ENCODE peak calls at places on chromosomes 5 and 9, in ten cellular contexts. One of them, this sample, is unnamed.

GRCh38 chr5:175521313-175521833 is 43.0 kb downstream of the SFXN1 start:
- DNase-seq in adrenal gland: no peak
- DNase-seq in cardiac muscle cell: no peak
- DNase-seq in colonic mucosa: no peak
- DNase-seq in CD8-positive, alpha-beta T cell: peak; percentile 21
- DNase-seq in heart left ventricle: no peak
- DNase-seq in A673: no peak
- DNase-seq in sigmoid colon: no peak
- DNase-seq in GM06990: no peak
- DNase-seq in gastrocnemius medialis: no peak
- DNase-seq in this sample: no peak

GRCh38 chr9:118882674-118883073 is 486.6 kb downstream of the BRINP1 start:
- DNase-seq in heart left ventricle: no peak
- DNase-seq in A673: no peak
- DNase-seq in cardiac muscle cell: no peak
- DNase-seq in colonic mucosa: no peak
- DNase-seq in adrenal gland: no peak
- DNase-seq in CD8-positive, alpha-beta T cell: no peak
- DNase-seq in GM06990: no peak
- DNase-seq in sigmoid colon: no peak
- DNase-seq in gastrocnemius medialis: no peak
- DNase-seq in this sample: no peak

GRCh38 chr5:111781200-111781599 is 24.2 kb upstream of the NREP start:
- DNase-seq in GM06990: no peak
- DNase-seq in gastrocnemius medialis: peak; percentile 29
- DNase-seq in A673: no peak
- DNase-seq in colonic mucosa: peak; percentile 28
- DNase-seq in cardiac muscle cell: no peak
- DNase-seq in adrenal gland: peak; percentile 68
- DNase-seq in sigmoid colon: peak; percentile 77
- DNase-seq in heart left ventricle: peak; percentile 67
- DNase-seq in CD8-positive, alpha-beta T cell: no peak
- DNase-seq in this sample: no peak

GRCh38 chr5:104757915-104758314 is 1195.3 kb upstream of the NUDT12 start:
- DNase-seq in sigmoid colon: no peak
- DNase-seq in colonic mucosa: no peak
- DNase-seq in gastrocnemius medialis: no peak
- DNase-seq in cardiac muscle cell: no peak
- DNase-seq in GM06990: no peak
- DNase-seq in adrenal gland: no peak
- DNase-seq in A673: no peak
- DNase-seq in CD8-positive, alpha-beta T cell: no peak
- DNase-seq in heart left ventricle: no peak
- DNase-seq in this sample: no peak

GRCh38 chr5:149800563-149801103 is 70.5 kb downstream of the PPARGC1B start:
- DNase-seq in cardiac muscle cell: no peak
- DNase-seq in CD8-positive, alpha-beta T cell: no peak
- DNase-seq in heart left ventricle: no peak
- DNase-seq in adrenal gland: peak; percentile 23
- DNase-seq in gastrocnemius medialis: no peak
- DNase-seq in GM06990: no peak
- DNase-seq in colonic mucosa: no peak
- DNase-seq in sigmoid colon: no peak
- DNase-seq in A673: no peak
- DNase-seq in this sample: no peak

GRCh38 chr9:136848393-136849037 is 694 bp upstream of the PHPT1 start:
- DNase-seq in colonic mucosa: peak; percentile 59
- DNase-seq in adrenal gland: peak; percentile 61
- DNase-seq in A673: peak; percentile 73
- DNase-seq in gastrocnemius medialis: no peak
- DNase-seq in heart left ventricle: no peak
- DNase-seq in sigmoid colon: no peak
- DNase-seq in cardiac muscle cell: peak; percentile 64
- DNase-seq in CD8-positive, alpha-beta T cell: peak; percentile 43
- DNase-seq in GM06990: no peak
- DNase-seq in this sample: no peak

GRCh38 chr5:163379298-163380155 is 57.9 kb upstream of the CCNG1 start:
- DNase-seq in cardiac muscle cell: no peak
- DNase-seq in colonic mucosa: no peak
- DNase-seq in GM06990: no peak
- DNase-seq in heart left ventricle: no peak
- DNase-seq in CD8-positive, alpha-beta T cell: no peak
- DNase-seq in sigmoid colon: no peak
- DNase-seq in adrenal gland: peak; percentile 41
- DNase-seq in A673: peak; percentile 33
- DNase-seq in gastrocnemius medialis: no peak
- DNase-seq in this sample: no peak

GRCh38 chr9:98323051-98323830 is 67.8 kb upstream of the TBC1D2 start:
- DNase-seq in colonic mucosa: no peak
- DNase-seq in A673: no peak
- DNase-seq in cardiac muscle cell: no peak
- DNase-seq in adrenal gland: peak; percentile 46
- DNase-seq in heart left ventricle: no peak
- DNase-seq in CD8-positive, alpha-beta T cell: no peak
- DNase-seq in gastrocnemius medialis: no peak
- DNase-seq in sigmoid colon: no peak
- DNase-seq in GM06990: no peak
- DNase-seq in this sample: no peak

DNA sequence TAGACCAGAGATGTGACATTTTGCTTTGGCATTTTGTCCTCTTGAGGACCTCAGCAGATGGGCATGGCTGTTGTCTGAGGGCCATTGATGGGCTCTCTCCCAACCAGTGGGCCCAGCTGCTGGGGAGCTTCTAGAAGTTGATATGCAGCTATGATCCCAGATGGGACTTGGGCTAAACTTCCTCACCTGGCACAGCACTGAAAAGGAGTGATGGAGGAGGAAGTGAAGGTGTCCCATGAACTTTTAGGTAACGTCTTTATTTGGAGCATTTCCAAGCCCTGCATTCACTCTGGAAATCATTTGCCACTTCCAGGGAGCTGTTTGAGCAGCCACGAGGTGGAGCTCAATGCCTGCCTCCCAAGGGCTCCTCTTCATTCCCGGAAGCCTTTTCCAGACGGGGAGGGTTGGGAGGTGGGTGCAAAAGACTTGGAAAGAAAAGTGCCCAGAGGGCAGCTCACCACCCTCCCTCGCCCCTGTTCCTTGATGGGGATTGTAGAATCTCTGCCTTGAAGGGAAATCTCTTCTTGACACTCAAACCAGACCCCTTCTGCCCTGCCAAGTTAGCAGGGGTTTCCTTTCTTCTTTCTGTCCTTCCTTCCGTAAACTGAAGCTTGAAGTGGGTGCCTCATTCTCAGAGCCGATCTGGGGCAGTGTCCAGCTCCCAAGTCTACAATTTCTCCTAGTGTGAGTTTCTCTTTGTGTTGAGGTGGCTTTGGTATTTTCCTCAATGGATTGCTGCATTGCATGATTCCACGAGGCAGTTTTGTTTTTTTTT is 18.1 kb upstream of the NEUROG1 start:
- DNase-seq in GM06990: no peak
- DNase-seq in CD8-positive, alpha-beta T cell: no peak
- DNase-seq in A673: peak; percentile 58
- DNase-seq in gastrocnemius medialis: no peak
- DNase-seq in sigmoid colon: no peak
- DNase-seq in heart left ventricle: no peak
- DNase-seq in cardiac muscle cell: peak; percentile 50
- DNase-seq in colonic mucosa: peak; percentile 60
- DNase-seq in adrenal gland: peak; percentile 22
- DNase-seq in this sample: no peak
- TF ChIP-seq CTCF in GM06990: no peak
- TF ChIP-seq CTCF in CD8-positive, alpha-beta T cell: no peak
- TF ChIP-seq CTCF in A673: peak; percentile 66
- TF ChIP-seq CTCF in gastrocnemius medialis: no peak
- TF ChIP-seq CTCF in sigmoid colon: no peak
- TF ChIP-seq CTCF in heart left ventricle: no peak
- TF ChIP-seq CTCF in cardiac muscle cell: peak; percentile 46
- TF ChIP-seq CTCF in colonic mucosa: peak; percentile 23
- TF ChIP-seq CTCF in adrenal gland: peak; percentile 20
- TF ChIP-seq CTCF in this sample: peak; percentile 84

DNA sequence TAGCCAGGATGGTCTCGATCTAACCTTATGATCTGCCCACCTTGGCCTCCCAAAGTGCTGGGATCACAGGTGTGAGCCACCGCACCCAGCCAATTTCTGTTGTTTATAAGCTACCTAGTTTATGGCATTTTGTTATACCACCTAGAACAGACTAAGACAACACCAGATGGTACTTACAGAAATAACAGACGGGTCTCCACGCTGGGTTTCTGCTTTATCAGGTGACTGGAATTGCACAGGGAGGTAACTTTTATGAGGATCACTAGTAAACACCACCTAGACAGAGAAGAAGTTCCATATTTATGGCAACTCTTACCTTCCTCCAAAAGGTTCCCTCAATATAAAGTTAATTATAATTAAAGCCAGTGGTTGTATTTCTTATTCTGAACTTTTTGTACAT is 74.0 kb downstream of the CEMIP2 start:
- DNase-seq in adrenal gland: no peak
- DNase-seq in cardiac muscle cell: no peak
- DNase-seq in A673: no peak
- DNase-seq in GM06990: no peak
- DNase-seq in CD8-positive, alpha-beta T cell: no peak
- DNase-seq in heart left ventricle: no peak
- DNase-seq in gastrocnemius medialis: no peak
- DNase-seq in sigmoid colon: no peak
- DNase-seq in colonic mucosa: no peak
- DNase-seq in this sample: no peak
- H3K36me3 ChIP-seq in adrenal gland: no peaks in the 10 kb centered on the region
- H3K36me3 ChIP-seq in cardiac muscle cell: peaks cover 15% of the 10 kb centered on the region
- H3K36me3 ChIP-seq in A673: no peaks in the 10 kb centered on the region
- H3K36me3 ChIP-seq in GM06990: no peaks in the 10 kb centered on the region
- H3K36me3 ChIP-seq in CD8-positive, alpha-beta T cell: peaks cover 39% of the 10 kb centered on the region
- H3K36me3 ChIP-seq in heart left ventricle: peaks cover 2% of the 10 kb centered on the region
- H3K36me3 ChIP-seq in gastrocnemius medialis: peaks cover 39% of the 10 kb centered on the region
- H3K36me3 ChIP-seq in sigmoid colon: peaks cover 37% of the 10 kb centered on the region
- H3K36me3 ChIP-seq in colonic mucosa: peaks cover 11% of the 10 kb centered on the region
- H3K36me3 ChIP-seq in this sample: peaks cover 62% of the 10 kb centered on the region

GRCh38 chr5:176836811-176837706 is 26.7 kb downstream of the UNC5A start:
- DNase-seq in heart left ventricle: no peak
- DNase-seq in CD8-positive, alpha-beta T cell: peak; percentile 4
- DNase-seq in GM06990: no peak
- DNase-seq in colonic mucosa: no peak
- DNase-seq in sigmoid colon: no peak
- DNase-seq in gastrocnemius medialis: no peak
- DNase-seq in adrenal gland: no peak
- DNase-seq in cardiac muscle cell: no peak
- DNase-seq in A673: no peak
- DNase-seq in this sample: no peak

GRCh38 chr5:176835918-176836317 is 25.6 kb downstream of the UNC5A start:
- DNase-seq in CD8-positive, alpha-beta T cell: peak; percentile 3
- DNase-seq in heart left ventricle: no peak
- DNase-seq in A673: no peak
- DNase-seq in colonic mucosa: no peak
- DNase-seq in cardiac muscle cell: no peak
- DNase-seq in GM06990: no peak
- DNase-seq in gastrocnemius medialis: no peak
- DNase-seq in sigmoid colon: no peak
- DNase-seq in adrenal gland: no peak
- DNase-seq in this sample: no peak

GRCh38 chr5:176833286-176833685 is 22.9 kb downstream of the UNC5A start:
- DNase-seq in gastrocnemius medialis: no peak
- DNase-seq in GM06990: no peak
- DNase-seq in CD8-positive, alpha-beta T cell: no peak
- DNase-seq in adrenal gland: no peak
- DNase-seq in heart left ventricle: no peak
- DNase-seq in sigmoid colon: no peak
- DNase-seq in colonic mucosa: no peak
- DNase-seq in cardiac muscle cell: no peak
- DNase-seq in A673: no peak
- DNase-seq in this sample: no peak

GRCh38 chr5:176832162-176832561 is 21.8 kb downstream of the UNC5A start:
- DNase-seq in heart left ventricle: no peak
- DNase-seq in gastrocnemius medialis: no peak
- DNase-seq in GM06990: no peak
- DNase-seq in adrenal gland: no peak
- DNase-seq in sigmoid colon: no peak
- DNase-seq in A673: no peak
- DNase-seq in colonic mucosa: no peak
- DNase-seq in CD8-positive, alpha-beta T cell: no peak
- DNase-seq in cardiac muscle cell: no peak
- DNase-seq in this sample: no peak

DNA sequence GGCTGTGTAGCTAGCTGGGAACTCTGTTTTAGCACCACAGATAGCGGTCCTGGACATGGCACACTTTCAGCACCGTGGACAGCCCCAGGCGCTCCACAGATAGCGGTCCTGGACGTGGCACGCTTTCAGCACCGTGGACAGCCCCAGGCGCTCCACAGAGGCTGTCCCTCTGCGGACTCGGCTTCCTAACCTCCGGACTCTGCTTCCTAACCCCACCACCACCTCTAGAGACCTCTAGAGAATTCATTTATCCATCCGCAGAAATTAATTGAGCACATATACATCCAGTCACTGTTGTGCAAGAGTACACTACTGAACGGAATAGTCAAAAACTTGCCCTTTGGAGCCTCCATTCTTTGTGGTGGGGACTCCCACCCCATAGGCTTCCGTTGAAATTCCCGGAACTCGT is 27.4 kb downstream of the UNC5A start:
- DNase-seq in colonic mucosa: peak; percentile 84
- DNase-seq in cardiac muscle cell: peak; percentile 99
- DNase-seq in gastrocnemius medialis: peak; percentile 48
- DNase-seq in adrenal gland: peak; percentile 94
- DNase-seq in GM06990: no peak
- DNase-seq in A673: peak; percentile 75
- DNase-seq in heart left ventricle: peak; percentile 94
- DNase-seq in sigmoid colon: peak; percentile 79
- DNase-seq in CD8-positive, alpha-beta T cell: peak; percentile 83
- DNase-seq in this sample: peak; percentile 92
- TF ChIP-seq CTCF in colonic mucosa: no peak
- TF ChIP-seq CTCF in cardiac muscle cell: no peak
- TF ChIP-seq CTCF in gastrocnemius medialis: no peak
- TF ChIP-seq CTCF in adrenal gland: no peak
- TF ChIP-seq CTCF in GM06990: no peak
- TF ChIP-seq CTCF in A673: no peak
- TF ChIP-seq CTCF in heart left ventricle: no peak
- TF ChIP-seq CTCF in sigmoid colon: no peak
- TF ChIP-seq CTCF in CD8-positive, alpha-beta T cell: no peak
- TF ChIP-seq CTCF in this sample: no peak

GRCh38 chr5:135012951-135013391 is 21.1 kb downstream of the PITX1 start:
- DNase-seq in sigmoid colon: peak; percentile 56
- DNase-seq in adrenal gland: no peak
- DNase-seq in cardiac muscle cell: no peak
- DNase-seq in colonic mucosa: no peak
- DNase-seq in heart left ventricle: peak; percentile 45
- DNase-seq in gastrocnemius medialis: no peak
- DNase-seq in A673: no peak
- DNase-seq in CD8-positive, alpha-beta T cell: no peak
- DNase-seq in GM06990: no peak
- DNase-seq in this sample: peak; percentile 57

GRCh38 chr5:135009736-135010501 is 24.1 kb downstream of the PITX1 start:
- DNase-seq in heart left ventricle: no peak
- DNase-seq in GM06990: no peak
- DNase-seq in gastrocnemius medialis: no peak
- DNase-seq in A673: no peak
- DNase-seq in CD8-positive, alpha-beta T cell: no peak
- DNase-seq in cardiac muscle cell: no peak
- DNase-seq in sigmoid colon: peak; percentile 53
- DNase-seq in colonic mucosa: no peak
- DNase-seq in adrenal gland: no peak
- DNase-seq in this sample: no peak

GRCh38 chr5:135010502-135011354 is 23.3 kb downstream of the PITX1 start:
- DNase-seq in gastrocnemius medialis: no peak
- DNase-seq in CD8-positive, alpha-beta T cell: no peak
- DNase-seq in colonic mucosa: no peak
- DNase-seq in cardiac muscle cell: no peak
- DNase-seq in GM06990: no peak
- DNase-seq in A673: no peak
- DNase-seq in heart left ventricle: peak; percentile 14
- DNase-seq in adrenal gland: no peak
- DNase-seq in sigmoid colon: no peak
- DNase-seq in this sample: no peak

GRCh38 chr5:135012033-135012588 is 21.9 kb downstream of the PITX1 start:
- DNase-seq in A673: no peak
- DNase-seq in adrenal gland: no peak
- DNase-seq in sigmoid colon: peak; percentile 46
- DNase-seq in colonic mucosa: no peak
- DNase-seq in cardiac muscle cell: no peak
- DNase-seq in CD8-positive, alpha-beta T cell: no peak
- DNase-seq in heart left ventricle: peak; percentile 39
- DNase-seq in GM06990: no peak
- DNase-seq in gastrocnemius medialis: no peak
- DNase-seq in this sample: no peak

GRCh38 chr5:135011355-135012032 is 22.5 kb downstream of the PITX1 start:
- DNase-seq in heart left ventricle: peak; percentile 32
- DNase-seq in cardiac muscle cell: no peak
- DNase-seq in sigmoid colon: peak; percentile 50
- DNase-seq in gastrocnemius medialis: no peak
- DNase-seq in A673: no peak
- DNase-seq in CD8-positive, alpha-beta T cell: no peak
- DNase-seq in colonic mucosa: no peak
- DNase-seq in GM06990: no peak
- DNase-seq in adrenal gland: no peak
- DNase-seq in this sample: no peak
- H3K36me3 ChIP-seq in heart left ventricle: no peaks in the 10 kb centered on the region
- H3K36me3 ChIP-seq in cardiac muscle cell: no peaks in the 10 kb centered on the region
- H3K36me3 ChIP-seq in sigmoid colon: no peaks in the 10 kb centered on the region
- H3K36me3 ChIP-seq in gastrocnemius medialis: no peaks in the 10 kb centered on the region
- H3K36me3 ChIP-seq in A673: no peaks in the 10 kb centered on the region
- H3K36me3 ChIP-seq in CD8-positive, alpha-beta T cell: no peaks in the 10 kb centered on the region
- H3K36me3 ChIP-seq in colonic mucosa: no peaks in the 10 kb centered on the region
- H3K36me3 ChIP-seq in GM06990: no peaks in the 10 kb centered on the region
- H3K36me3 ChIP-seq in adrenal gland: no peaks in the 10 kb centered on the region
- H3K36me3 ChIP-seq in this sample: no peaks in the 10 kb centered on the region

This sample was measured in RWPE2.